ENCODE peak calls at places on chromosomes 3 and 15, in four cellular contexts. N is HT1080, X is NCI-H2029, M is A549. W is an unnamed sample.

GRCh38 chr3:39122811-39123210 is 15.3 kb downstream of the TTC21A start:
- DNase-seq in N (no peak), X (no peak), M (no peak), W (no peak)

GRCh38 chr15:64010719-64011118 is 35.6 kb downstream of the DAPK2 start:
- DNase-seq in N (peak), X (peak), M (peak), W (peak)

GRCh38 chr3:64223809-64224570 is 1.3 kb downstream of the PRICKLE2 start:
- DNase-seq in N (peak), X (no peak), M (peak), W (no peak)

GRCh38 chr3:127816783-127817182 is 5.5 kb downstream of the MGLL start:
- DNase-seq in N (no peak), X (no peak), M (no peak), W (no peak)

GRCh38 chr3:160379628-160380214 is 19.3 kb downstream of the IFT80 start:
- DNase-seq in N (no peak), X (no peak), M (no peak), W (no peak)

GRCh38 chr3:29406433-29406832 is 125.6 kb downstream of the RBMS3 start:
- DNase-seq in N (no peak), X (no peak), M (no peak), W (no peak)

GRCh38 chr3:196942915-196943277 is 568 bp upstream of the NCBP2 start:
- DNase-seq in N (no peak), X (no peak), M (no peak), W (no peak)

GRCh38 chr15:89917442-89918085 is 4.8 kb upstream of the ARPIN start:
- DNase-seq in N (no peak), X (no peak), M (no peak), W (no peak)

GRCh38 chr15:67024322-67024997 is 40.9 kb upstream of the SMAD3 start:
- DNase-seq in N (peak), X (no peak), M (peak), W (no peak)

GRCh38 chr15:63915209-63915887 is 81.6 kb upstream of the HERC1 start:
- DNase-seq in N (no peak), X (no peak), M (no peak), W (no peak)

GRCh38 chr3:53921296-53921695 is 29.6 kb upstream of the SELENOK start:
- DNase-seq in N (no peak), X (no peak), M (peak), W (no peak)

GRCh38 chr15:28106294-28107110 is 7.4 kb upstream of the OCA2 start:
- DNase-seq in N (no peak), X (no peak), M (peak), W (no peak)

GRCh38 chr15:80992436-80992835 is 2.8 kb upstream of the MESD start:
- DNase-seq in N (no peak), X (no peak), M (no peak), W (no peak)

GRCh38 chr3:9903238-9903624 is 583 bp downstream of the IL17RE start:
- DNase-seq in N (peak), X (peak), M (no peak), W (no peak)

GRCh38 chr15:68718468-68718867 is 102.2 kb downstream of the ANP32A start:
- DNase-seq in N (no peak), X (no peak), M (no peak), W (no peak)

GRCh38 chr15:43253431-43254403 is 13.0 kb downstream of the TGM5 start:
- DNase-seq in N (peak), X (no peak), M (no peak), W (no peak)

GRCh38 chr15:61489571-61489970 is 260.5 kb upstream of the RORA start:
- DNase-seq in N (no peak), X (no peak), M (no peak), W (no peak)

GRCh38 chr15:51380999-51381806 is 39.7 kb downstream of the GLDN start:
- DNase-seq in N (peak), X (peak), M (peak), W (peak)